ENCODE peak calls at places on chromosomes 16 and 17, in five cellular contexts. M, V, K, L and G are unnamed samples.

GRCh38 chr17:79216826-79217225 is 142.2 kb downstream of the ENGASE start:
- DNase-seq in M (no peak), V (no peak), K (no peak), L (no peak), G (no peak)

GRCh38 chr17:58686980-58687379 is 4.9 kb downstream of the TEX14 start:
- DNase-seq in M (no peak), V (peak), K (no peak), L (no peak), G (no peak)

GRCh38 chr17:5665164-5665563 is 80.9 kb upstream of the NLRP1 start:
- DNase-seq in M (no peak), V (no peak), K (peak), L (no peak), G (no peak)

GRCh38 chr17:81386646-81387234 is 8.5 kb upstream of the BAHCC1 start:
- DNase-seq in M (no peak), V (no peak), K (no peak), L (no peak), G (no peak)

GRCh38 chr16:46857261-46857962 is 26.4 kb upstream of the C16orf87 start:
- DNase-seq in M (no peak), V (no peak), K (peak), L (no peak), G (peak)

GRCh38 chr16:85872666-85873561 is 26.0 kb upstream of the IRF8 start:
- DNase-seq in M (no peak), V (no peak), K (no peak), L (no peak), G (no peak)

GRCh38 chr16:11497329-11497805 is 89.4 kb downstream of the LITAF start:
- DNase-seq in M (peak), V (peak), K (peak), L (no peak), G (peak)

GRCh38 chr16:85348065-85348840 is 236.0 kb upstream of the CIBAR2 start:
- DNase-seq in M (no peak), V (no peak), K (no peak), L (no peak), G (no peak)

GRCh38 chr17:80364091-80364691 is 50.8 kb upstream of the ENDOV start:
- DNase-seq in M (no peak), V (peak), K (peak), L (peak), G (no peak)

GRCh38 chr17:46772879-46773620 is 45.4 kb downstream of the WNT3 start:
- DNase-seq in M (no peak), V (peak), K (no peak), L (no peak), G (no peak)

GRCh38 chr17:43360376-43360738 is 38.4 kb upstream of the ARL4D start:
- DNase-seq in M (no peak), V (no peak), K (no peak), L (peak), G (peak)

GRCh38 chr17:16942141-16943031 is 29.5 kb downstream of the TNFRSF13B start:
- DNase-seq in M (no peak), V (no peak), K (no peak), L (no peak), G (no peak)

GRCh38 chr17:41666708-41667279 is 21.9 kb upstream of the EIF1 start:
- DNase-seq in M (no peak), V (peak), K (peak), L (peak), G (peak)

GRCh38 chr17:65332375-65332774 is 195.2 kb downstream of the RGS9 start:
- DNase-seq in M (peak), V (no peak), K (no peak), L (no peak), G (peak)

GRCh38 chr16:52561910-52562741 is 15.2 kb upstream of the TOX3 start:
- DNase-seq in M (no peak), V (no peak), K (no peak), L (no peak), G (no peak)

GRCh38 chr16:31130899-31131298 is 4.6 kb downstream of the PRSS8 start:
- DNase-seq in M (no peak), V (peak), K (no peak), L (no peak), G (peak)

GRCh38 chr17:49496183-49496865 is 1.2 kb downstream of the NGFR start:
- DNase-seq in M (no peak), V (peak), K (peak), L (peak), G (peak)

GRCh38 chr16:85718682-85719081 is 29.9 kb upstream of the GINS2 start:
- DNase-seq in M (no peak), V (peak), K (peak), L (peak), G (peak)